ENCODE peak calls at places on chromosomes 2 and 18, in four cellular contexts. S, P, R and T are unnamed samples. For H3K27me3, the result is how much of the 10 kb centered on the place peaks cover.

GRCh38 chr2:204753841-204754240 is 208.6 kb downstream of the PARD3B start:
- DNase-seq in S (no peak), P (no peak), R (no peak), T (no peak)

GRCh38 chr2:230778350-230779140 is 65.9 kb downstream of the CAB39 start:
- DNase-seq in S (no peak), P (no peak), R (no peak), T (no peak)

GRCh38 chr2:149161481-149162225 is 123.2 kb downstream of the LYPD6B start:
- DNase-seq in S (no peak), P (no peak), R (no peak), T (no peak)

GRCh38 chr2:96265840-96266569 is at the start of the genes CIAO1 and TMEM127:
- DNase-seq in S (peak), P (peak), R (peak), T (peak)

GRCh38 chr18:12628706-12629702 is 28.9 kb downstream of the SPIRE1 start:
- DNase-seq in S (no peak), P (no peak), R (no peak), T (peak)

GRCh38 chr2:143029141-143029540 is 100.1 kb upstream of the ARHGAP15 start:
- DNase-seq in S (no peak), P (no peak), R (no peak), T (no peak)

GRCh38 chr2:85920810-85921545 is 32.2 kb upstream of the ST3GAL5 start:
- DNase-seq in S (no peak), P (no peak), R (no peak), T (no peak)

GRCh38 chr2:112916145-112916571 is 5.2 kb downstream of the IL37 start:
- DNase-seq in S (no peak), P (no peak), R (no peak), T (no peak)

GRCh38 chr2:84971799-84972790 is 1.1 kb downstream of the KCMF1 start:
- DNase-seq in S (peak), P (peak), R (peak), T (no peak)

GRCh38 chr18:64037812-64038414 is 68.0 kb downstream of the SERPINB8 start:
- DNase-seq in S (no peak), P (no peak), R (no peak), T (no peak)

GRCh38 chr2:186696804-186697203 is 2.9 kb downstream of the FAM171B start:
- DNase-seq in S (no peak), P (no peak), R (no peak), T (no peak)

GRCh38 chr2:237421542-237422047 is 7.6 kb upstream of the COL6A3 start:
- DNase-seq in S (peak), P (peak), R (peak), T (peak)

GRCh38 chr2:130997198-130997597 is 96.1 kb downstream of the FAM168B start:
- DNase-seq in S (no peak), P (no peak), R (no peak), T (no peak)

GRCh38 chr2:43146083-43146482 is 80.3 kb downstream of the ZFP36L2 start:
- DNase-seq in S (no peak), P (no peak), R (no peak), T (no peak)
- TF ChIP-seq CTCF in S (no peak), P (no peak), R (no peak), T (no peak)

DNA sequence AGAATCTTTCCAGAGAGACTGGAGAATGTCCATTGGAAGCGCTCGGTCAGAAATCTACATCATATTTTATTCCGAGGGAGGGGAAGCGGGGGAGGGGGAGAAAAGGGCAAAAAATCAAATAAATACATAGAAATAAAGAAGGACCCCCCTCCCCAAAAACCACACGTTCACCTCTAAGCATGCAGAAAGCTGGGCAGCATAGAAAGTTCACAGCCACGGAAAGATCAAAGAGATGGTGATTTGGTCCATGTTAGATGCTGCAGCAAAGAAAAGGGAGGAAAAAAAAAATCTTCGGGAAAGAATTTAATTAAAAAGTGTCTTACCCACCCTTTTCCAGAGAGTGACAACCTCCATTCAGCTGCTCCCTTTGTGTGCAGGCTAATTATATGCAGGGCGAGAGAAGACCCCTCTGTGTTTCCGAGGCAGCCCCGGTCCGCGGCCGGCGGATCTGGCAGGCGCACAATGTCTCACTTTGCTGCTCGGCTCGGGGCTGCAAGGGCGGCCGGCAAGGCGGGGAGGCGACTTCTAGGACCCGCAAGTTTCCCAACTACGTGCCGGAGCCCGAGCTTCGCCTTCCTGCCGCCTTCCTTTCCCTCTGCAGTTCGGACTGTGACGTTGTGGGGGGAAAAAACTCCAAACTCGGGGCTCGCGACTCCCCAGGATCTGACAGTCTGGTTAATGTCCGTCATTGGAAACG is 579 bp downstream of the LRRTM1 start:
- DNase-seq in S (no peak), P (no peak), R (peak), T (no peak)
- H3K27me3 ChIP-seq in S (under half), P (under half), R (half or more), T (under half)

GRCh38 chr2:140714586-140714985 is 1416.2 kb downstream of the LRP1B start:
- DNase-seq in S (no peak), P (no peak), R (no peak), T (no peak)
- H3K4me3 ChIP-seq in S (no peak), P (no peak), R (no peak), T (no peak)

GRCh38 chr2:98936133-98936916 is at the start of gene CRACDL:
- DNase-seq in S (no peak), P (no peak), R (peak), T (no peak)
- TF ChIP-seq CTCF in S (no peak), P (no peak), R (no peak), T (no peak)

GRCh38 chr18:22681912-22682311 is 251.2 kb upstream of the RBBP8 start:
- DNase-seq in S (no peak), P (no peak), R (no peak), T (no peak)
- H3K27me3 ChIP-seq in S (under half), P (under half), R (under half), T (under half)

DNA sequence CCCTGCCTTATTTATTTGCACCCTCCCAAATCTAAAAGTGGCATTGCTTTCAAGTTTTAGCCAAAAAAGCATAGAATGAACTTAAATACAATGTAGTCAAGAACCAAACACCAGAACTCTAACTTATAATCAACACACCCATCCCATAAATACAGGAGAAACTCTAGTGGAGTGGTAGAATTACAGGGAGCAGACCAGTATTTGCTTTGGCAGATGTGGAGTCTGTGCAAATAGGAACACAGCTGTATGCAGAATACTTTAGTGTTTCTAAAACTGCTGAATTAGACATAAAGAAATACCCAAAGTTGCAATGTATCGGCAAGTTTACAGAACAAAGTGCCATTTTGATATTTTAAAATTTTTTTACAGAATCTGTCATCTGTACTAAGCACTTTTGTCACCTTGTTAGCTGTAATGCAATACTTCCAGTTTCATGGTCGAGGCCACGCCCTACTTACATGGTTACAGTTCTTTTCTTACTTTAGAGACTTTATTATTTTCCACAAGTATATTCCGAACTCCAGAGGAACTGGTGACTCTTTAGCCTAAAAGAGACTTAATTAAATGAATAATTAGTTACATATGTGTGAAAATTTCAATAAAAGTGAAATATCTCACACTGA is 23.7 kb upstream of the COL5A2 start:
- DNase-seq in S (no peak), P (no peak), R (no peak), T (no peak)
- H3K4me3 ChIP-seq in S (peak), P (no peak), R (no peak), T (no peak)

GRCh38 chr2:75134802-75135201 is 64.5 kb downstream of the TACR1 start:
- DNase-seq in S (no peak), P (no peak), R (no peak), T (no peak)

GRCh38 chr2:75136001-75136400 is 63.3 kb downstream of the TACR1 start:
- DNase-seq in S (no peak), P (peak), R (no peak), T (no peak)

GRCh38 chr2:75133621-75134020 is 65.7 kb downstream of the TACR1 start:
- DNase-seq in S (no peak), P (no peak), R (no peak), T (no peak)

DNA sequence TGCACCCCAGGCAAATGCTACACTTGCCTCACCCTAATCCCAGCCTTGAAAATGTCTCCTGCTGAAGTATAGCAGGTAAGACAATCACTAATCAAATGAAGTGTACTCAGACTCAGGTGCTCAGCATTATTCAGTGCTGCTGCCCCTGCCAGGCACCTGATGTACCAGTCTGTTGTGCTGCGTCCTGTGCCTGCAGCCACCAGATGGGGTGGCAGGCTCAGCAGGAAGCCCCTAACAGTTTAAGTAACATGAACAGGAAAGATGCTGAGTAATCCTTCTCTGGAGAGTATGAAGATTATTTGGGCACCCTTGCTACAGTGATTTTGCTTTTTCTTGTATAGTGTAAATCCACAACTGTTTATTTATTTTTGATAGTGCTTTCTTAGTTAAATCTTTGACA is 69.1 kb downstream of the TACR1 start:
- DNase-seq in S (no peak), P (no peak), R (no peak), T (no peak)
- TF ChIP-seq CTCF in S (no peak), P (no peak), R (peak), T (no peak)

GRCh38 chr18:24878289-24878688 is 417.9 kb downstream of the HRH4 start:
- DNase-seq in S (no peak), P (peak), R (no peak), T (no peak)
- H3K27me3 ChIP-seq in S (under half), P (under half), R (under half), T (under half)

GRCh38 chr18:68316636-68317035 is 398.3 kb downstream of the TMX3 start:
- DNase-seq in S (no peak), P (no peak), R (no peak), T (no peak)
- H3K4me3 ChIP-seq in S (peak), P (no peak), R (no peak), T (peak)